ENCODE peak calls at places on chromosome 17, in ten cellular contexts. M is hypothalamus; B is activated T-cell treated with anti-CD3 and anti-CD28 coated beads for 1 hour; D is activated CD8-positive, alpha-beta memory T cell treated with anti-CD3 and anti-CD28 coated beads, Interleukin-2, amount 10 ng/mL, durations not matched to agents 7 days and 5 days; J is CD4-positive, CD25-positive, alpha-beta regulatory T cell; R is germinal center; I is ACHN; U is neural progenitor cell; O is RWPE1; S is DND-41. V is an unnamed sample.

GRCh38 chr17:44176257-44176656 is 5.8 kb downstream of the ASB16 start:
- DNase-seq in I (no peak), U (no peak), D (no peak), O (no peak), S (no peak), J (no peak), B (no peak), R (no peak), M (no peak), V (no peak)

GRCh38 chr17:65482201-65482600 is 79.2 kb downstream of the AXIN2 start:
- DNase-seq in J (no peak), I (no peak), B (no peak), U (no peak), S (no peak), D (no peak), R (no peak), O (no peak), M (no peak), V (no peak)

GRCh38 chr17:8859029-8859803 is 8.3 kb downstream of the PIK3R6 start:
- DNase-seq in J (no peak), D (peak), B (no peak), U (no peak), R (no peak), S (peak), M (no peak), I (no peak), O (no peak), V (no peak)

GRCh38 chr17:52158450-52159042 is at the start of gene CA10:
- DNase-seq in D (no peak), I (no peak), J (no peak), S (no peak), R (no peak), O (no peak), M (no peak), B (no peak), U (peak), V (no peak)

GRCh38 chr17:42406602-42407288 is 16.3 kb downstream of the CAVIN1 start:
- DNase-seq in U (no peak), M (no peak), R (no peak), I (no peak), D (no peak), S (no peak), O (no peak), B (no peak), J (no peak), V (no peak)

GRCh38 chr17:31610301-31610910 is 218.9 kb downstream of the RAB11FIP4 start:
- DNase-seq in O (no peak), J (no peak), U (no peak), R (no peak), I (no peak), D (no peak), M (no peak), B (no peak), S (no peak), V (no peak)

GRCh38 chr17:58273453-58274104 is 7.2 kb downstream of the MPO start:
- DNase-seq in B (no peak), O (no peak), J (no peak), S (no peak), I (no peak), M (no peak), R (no peak), D (peak), U (no peak), V (no peak)

GRCh38 chr17:4420692-4421131 is 13.0 kb upstream of the SPNS3 start:
- DNase-seq in I (peak), M (no peak), O (peak), J (peak), D (peak), U (peak), S (peak), R (peak), B (peak), V (peak)

GRCh38 chr17:2883544-2884203 is 87.4 kb downstream of the RAP1GAP2 start:
- DNase-seq in D (no peak), S (no peak), M (no peak), R (no peak), O (peak), I (peak), U (no peak), B (no peak), J (no peak), V (no peak)

GRCh38 chr17:28925912-28926365 is 23.1 kb upstream of the DHRS13 start:
- DNase-seq in S (peak), M (no peak), D (peak), O (peak), J (peak), R (no peak), B (peak), I (no peak), U (no peak), V (peak)

GRCh38 chr17:81027038-81027437 is 7.9 kb upstream of the BAIAP2 start:
- DNase-seq in B (no peak), S (no peak), J (no peak), O (no peak), I (no peak), U (no peak), M (no peak), D (no peak), R (no peak), V (no peak)

GRCh38 chr17:65115721-65116312 is 21.4 kb upstream of the RGS9 start:
- DNase-seq in B (no peak), M (no peak), J (no peak), R (no peak), U (no peak), I (no peak), S (no peak), O (no peak), D (no peak), V (no peak)

GRCh38 chr17:7223375-7223774 is 3.6 kb downstream of the ACADVL start:
- DNase-seq in D (no peak), U (no peak), R (no peak), B (no peak), J (no peak), M (no peak), S (no peak), I (no peak), O (no peak), V (no peak)

V was measured in MM.1S.